ENCODE peak calls at places on chromosomes 7 and 10, in ten cellular contexts. C is suprapubic skin, X is RWPE2, M is cardiac fibroblast, L is WTC11, B is PC-9, P is stomach, U is fibroblast of lung, H is fibroblast of the aortic adventitia, Y is lung. D is an unnamed sample.

GRCh38 chr7:7639847-7640220 is 718 bp upstream of the UMAD1 start:
- DNase-seq in C (no peak), X (no peak), M (peak), L (no peak), B (no peak), P (no peak), U (peak), H (peak), Y (no peak), D (no peak)

GRCh38 chr10:62541811-62542210 is 167.6 kb downstream of the ZNF365 start:
- DNase-seq in C (no peak), X (no peak), M (no peak), L (no peak), B (no peak), P (no peak), U (no peak), H (no peak), Y (no peak), D (no peak)

GRCh38 chr10:113619401-113619800 is 44.4 kb downstream of the NRAP start:
- DNase-seq in C (no peak), X (no peak), M (no peak), L (no peak), B (no peak), P (no peak), U (no peak), H (no peak), Y (no peak), D (no peak)

GRCh38 chr10:23293145-23293724 is 51.4 kb downstream of the C10orf67 start:
- DNase-seq in C (no peak), X (no peak), M (peak), L (peak), B (no peak), P (no peak), U (peak), H (peak), Y (no peak), D (peak)

GRCh38 chr7:18936265-18936664 is 181.2 kb downstream of the TWIST1 start:
- DNase-seq in C (no peak), X (no peak), M (peak), L (no peak), B (no peak), P (no peak), U (no peak), H (peak), Y (no peak), D (no peak)

GRCh38 chr7:72924417-72924747 is 513 bp upstream of the POM121 start:
- DNase-seq in C (no peak), X (no peak), M (no peak), L (no peak), B (no peak), P (no peak), U (no peak), H (no peak), Y (no peak), D (no peak)

GRCh38 chr7:134332892-134333291 is 16.2 kb upstream of the SLC35B4 start:
- DNase-seq in C (no peak), X (no peak), M (no peak), L (no peak), B (no peak), P (no peak), U (no peak), H (no peak), Y (no peak), D (no peak)

GRCh38 chr10:124602646-124603365 is 141.2 kb downstream of the LHPP start:
- DNase-seq in C (no peak), X (no peak), M (no peak), L (no peak), B (no peak), P (no peak), U (no peak), H (no peak), Y (no peak), D (no peak)

GRCh38 chr10:57964371-57964770 is 303.3 kb downstream of the IPMK start:
- DNase-seq in C (no peak), X (no peak), M (peak), L (no peak), B (no peak), P (no peak), U (peak), H (no peak), Y (no peak), D (peak)

GRCh38 chr7:43501881-43502280 is 81.0 kb upstream of the STK17A start:
- DNase-seq in C (no peak), X (no peak), M (peak), L (no peak), B (no peak), P (no peak), U (peak), H (peak), Y (no peak), D (peak)

GRCh38 chr10:29703276-29703675 is 68.5 kb upstream of the SVIL start:
- DNase-seq in C (no peak), X (no peak), M (no peak), L (no peak), B (no peak), P (no peak), U (peak), H (no peak), Y (no peak), D (no peak)

GRCh38 chr10:103850572-103850895 is 4.8 kb downstream of the SH3PXD2A start:
- DNase-seq in C (peak), X (no peak), M (no peak), L (no peak), B (no peak), P (no peak), U (no peak), H (peak), Y (no peak), D (no peak)

GRCh38 chr7:96558530-96558929 is 151.1 kb downstream of the SEM1 start:
- DNase-seq in C (no peak), X (no peak), M (peak), L (no peak), B (no peak), P (no peak), U (no peak), H (no peak), Y (no peak), D (no peak)

GRCh38 chr7:96562966-96563365 is 146.7 kb downstream of the SEM1 start:
- DNase-seq in C (no peak), X (no peak), M (no peak), L (no peak), B (no peak), P (no peak), U (no peak), H (no peak), Y (no peak), D (no peak)

GRCh38 chr7:96563409-96563808 is 146.2 kb downstream of the SEM1 start:
- DNase-seq in C (no peak), X (no peak), M (no peak), L (no peak), B (no peak), P (no peak), U (no peak), H (no peak), Y (no peak), D (no peak)

DNA sequence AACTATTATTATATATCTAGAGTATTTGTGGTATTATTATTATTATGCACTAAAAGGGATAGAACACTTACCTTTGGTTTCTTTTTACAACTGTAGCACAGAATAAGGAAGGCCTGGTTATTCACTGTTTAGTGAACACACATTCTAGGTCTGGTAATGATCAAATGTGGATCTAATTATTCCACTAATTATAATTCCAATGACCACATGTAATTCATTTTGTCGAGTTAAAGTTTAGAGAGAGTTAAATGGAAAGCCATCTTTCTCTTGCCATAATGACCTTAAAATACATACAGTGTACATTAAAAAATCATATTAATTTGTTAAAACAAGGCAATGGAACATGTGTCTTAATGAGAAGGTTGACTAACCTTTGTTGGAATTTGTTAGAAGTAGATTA is 147.8 kb downstream of the SEM1 start:
- DNase-seq in C (no peak), X (no peak), M (no peak), L (no peak), B (no peak), P (no peak), U (no peak), H (no peak), Y (no peak), D (no peak)
- TF ChIP-seq CTCF in C (no peak), X (no peak), M (no peak), L (no peak), B (no peak), P (no peak), U (no peak), H (no peak), Y (no peak), D (no peak)

GRCh38 chr10:119176166-119176565 is 2.4 kb downstream of the PRDX3 start:
- DNase-seq in C (no peak), X (no peak), M (no peak), L (no peak), B (no peak), P (no peak), U (no peak), H (no peak), Y (no peak), D (no peak)

GRCh38 chr10:119174109-119174508 is 4.5 kb downstream of the PRDX3 start:
- DNase-seq in C (no peak), X (no peak), M (no peak), L (no peak), B (no peak), P (no peak), U (no peak), H (no peak), Y (no peak), D (no peak)

GRCh38 chr10:119177708-119178370 is 773 bp downstream of the PRDX3 start:
- DNase-seq in C (no peak), X (no peak), M (no peak), L (no peak), B (no peak), P (no peak), U (no peak), H (no peak), Y (no peak), D (no peak)

DNA sequence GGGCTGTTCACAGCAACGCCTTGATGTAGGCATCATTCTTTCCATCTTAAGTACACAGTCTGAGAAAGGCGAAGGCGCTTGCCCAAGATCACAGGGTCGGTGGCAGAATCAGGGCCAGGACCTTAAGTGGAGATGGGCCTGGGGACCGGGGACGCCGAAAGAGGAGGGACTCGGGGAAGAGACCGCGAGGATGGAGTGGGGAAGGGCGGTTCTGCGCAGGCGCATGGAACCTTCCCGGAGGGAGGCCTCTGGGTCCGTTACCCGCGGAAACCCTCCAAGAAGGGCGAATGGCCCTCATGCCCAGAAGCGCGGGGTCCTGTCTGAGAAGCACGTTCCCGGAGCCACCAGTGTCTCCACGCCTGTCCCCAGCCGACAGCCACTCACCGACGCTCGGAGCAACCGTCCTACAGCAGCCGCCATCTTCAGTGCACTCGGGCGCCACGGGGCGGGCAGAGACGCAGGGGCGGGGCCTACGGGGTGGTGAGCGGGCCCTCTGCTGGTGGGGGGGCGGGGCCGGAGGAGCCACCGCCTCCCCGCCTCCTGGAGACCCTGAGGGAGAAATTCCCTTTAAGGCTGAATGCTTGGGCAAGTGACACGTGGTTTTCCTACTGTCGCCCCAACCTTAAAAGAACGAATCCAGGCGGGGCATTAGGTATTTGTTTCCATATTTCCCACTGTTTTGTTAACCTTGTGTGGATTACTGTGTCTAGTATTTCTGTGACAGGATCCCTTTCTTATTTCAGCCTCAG is at the start of gene PRDX3:
- DNase-seq in C (peak), X (peak), M (peak), L (peak), B (peak), P (peak), U (peak), H (peak), Y (peak), D (peak)
- TF ChIP-seq CTCF in C (no peak), X (no peak), M (no peak), L (no peak), B (no peak), P (peak), U (no peak), H (no peak), Y (no peak), D (peak)

GRCh38 chr10:59672150-59672875 is 37.3 kb downstream of the SLC16A9 start:
- DNase-seq in C (no peak), X (no peak), M (no peak), L (no peak), B (no peak), P (no peak), U (no peak), H (no peak), Y (no peak), D (no peak)

GRCh38 chr10:59678884-59679301 is 30.8 kb downstream of the SLC16A9 start:
- DNase-seq in C (no peak), X (peak), M (peak), L (no peak), B (peak), P (peak), U (peak), H (peak), Y (no peak), D (no peak)

GRCh38 chr10:59677253-59677831 is 32.3 kb downstream of the SLC16A9 start:
- DNase-seq in C (no peak), X (no peak), M (no peak), L (no peak), B (no peak), P (no peak), U (no peak), H (no peak), Y (no peak), D (no peak)

GRCh38 chr10:59674211-59674836 is 35.3 kb downstream of the SLC16A9 start:
- DNase-seq in C (no peak), X (no peak), M (peak), L (no peak), B (no peak), P (no peak), U (peak), H (peak), Y (no peak), D (peak)

GRCh38 chr10:59675812-59676211 is 33.8 kb downstream of the SLC16A9 start:
- DNase-seq in C (no peak), X (no peak), M (peak), L (peak), B (no peak), P (peak), U (no peak), H (no peak), Y (no peak), D (no peak)
- TF ChIP-seq CTCF in C (no peak), X (no peak), M (peak), L (peak), B (peak), P (no peak), U (no peak), H (peak), Y (no peak), D (no peak)

DNA sequence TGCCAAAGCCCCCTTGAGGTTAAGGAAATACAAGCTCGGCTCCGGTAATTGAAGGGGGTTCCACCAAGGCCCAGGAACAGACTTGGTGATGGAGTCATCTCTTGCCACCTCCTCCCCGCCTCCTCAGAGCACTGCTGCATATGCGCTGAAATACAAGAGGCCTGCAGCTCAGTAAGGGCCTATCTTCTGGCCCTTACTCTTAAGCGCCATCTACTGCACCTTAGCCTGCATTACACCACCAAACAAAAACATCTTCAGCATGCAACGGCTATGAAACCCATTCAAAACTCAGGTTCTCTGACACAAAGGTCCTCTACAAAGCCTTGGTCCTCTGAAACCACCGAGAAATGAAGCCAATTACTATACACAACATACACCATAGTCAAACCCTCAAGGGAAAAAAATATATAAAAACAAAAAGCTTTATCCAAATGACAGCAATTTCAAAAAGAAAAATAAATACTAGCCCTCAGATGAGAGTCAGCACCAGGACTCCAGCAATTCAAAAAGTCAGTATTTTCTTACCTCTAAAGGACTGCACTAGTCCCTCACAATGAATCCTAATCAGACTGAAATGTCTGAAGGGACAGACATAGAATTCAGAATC is 176.8 kb upstream of the TBX20 start:
- DNase-seq in C (no peak), X (no peak), M (peak), L (peak), B (peak), P (no peak), U (no peak), H (peak), Y (no peak), D (no peak)
- TF ChIP-seq CTCF in C (no peak), X (no peak), M (peak), L (peak), B (peak), P (no peak), U (no peak), H (peak), Y (no peak), D (no peak)

GRCh38 chr10:27950165-27950564 is 48.7 kb downstream of the ODAD2 start:
- DNase-seq in C (no peak), X (no peak), M (no peak), L (no peak), B (no peak), P (no peak), U (no peak), H (no peak), Y (no peak), D (no peak)
- TF ChIP-seq CTCF in C (no peak), X (no peak), M (no peak), L (no peak), B (no peak), P (no peak), U (no peak), H (no peak), Y (no peak), D (no peak)

DNA sequence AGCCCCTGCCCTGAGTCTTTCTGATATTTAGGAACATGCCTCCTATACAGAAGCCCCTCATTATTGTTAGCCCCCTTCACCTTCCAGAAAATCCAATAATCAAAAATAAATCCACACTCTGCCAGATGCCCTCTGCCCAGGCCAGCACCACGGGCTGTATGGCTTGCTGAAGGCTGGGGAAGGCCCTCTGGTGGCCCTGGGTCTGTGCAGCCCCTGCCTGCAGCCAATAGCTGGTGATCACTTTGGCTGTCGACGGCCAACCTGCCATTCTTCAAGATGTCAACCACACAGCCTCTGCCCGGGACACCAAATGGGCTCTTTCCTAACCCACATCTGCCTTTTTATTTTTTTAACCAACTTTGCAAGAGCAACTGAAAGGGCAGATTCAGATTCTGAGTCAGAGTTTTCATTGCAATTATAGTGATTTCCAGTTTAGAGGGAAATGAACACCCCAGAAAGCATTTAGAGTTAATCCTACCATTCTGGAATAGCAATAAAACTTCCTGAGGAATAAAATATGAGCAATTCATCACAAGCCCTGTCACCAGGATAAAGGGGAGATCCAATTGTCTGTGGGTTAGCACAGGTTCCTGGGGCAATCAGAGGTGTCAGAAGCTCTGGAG is 211.4 kb downstream of the GRID1 start:
- DNase-seq in C (no peak), X (no peak), M (no peak), L (peak), B (no peak), P (no peak), U (no peak), H (no peak), Y (no peak), D (no peak)
- TF ChIP-seq CTCF in C (no peak), X (no peak), M (no peak), L (no peak), B (no peak), P (no peak), U (no peak), H (no peak), Y (no peak), D (no peak)

GRCh38 chr7:38905026-38905759 is 3.8 kb downstream of the VPS41 start:
- DNase-seq in C (no peak), X (no peak), M (no peak), L (no peak), B (no peak), P (no peak), U (peak), H (peak), Y (no peak), D (no peak)

GRCh38 chr7:38908759-38909335 is at the start of gene VPS41:
- DNase-seq in C (peak), X (peak), M (peak), L (peak), B (peak), P (peak), U (peak), H (peak), Y (peak), D (peak)

GRCh38 chr7:38907066-38907465 is 1.9 kb downstream of the VPS41 start:
- DNase-seq in C (no peak), X (no peak), M (no peak), L (no peak), B (no peak), P (no peak), U (no peak), H (no peak), Y (no peak), D (no peak)

GRCh38 chr7:38909870-38910269 is 879 bp upstream of the VPS41 start:
- DNase-seq in C (no peak), X (no peak), M (no peak), L (no peak), B (no peak), P (no peak), U (no peak), H (no peak), Y (no peak), D (no peak)
- TF ChIP-seq CTCF in C (no peak), X (no peak), M (no peak), L (no peak), B (no peak), P (no peak), U (no peak), H (no peak), Y (no peak), D (peak)

GRCh38 chr10:17736223-17736622 is 15.8 kb upstream of the TMEM236 start:
- DNase-seq in C (no peak), X (no peak), M (no peak), L (no peak), B (no peak), P (no peak), U (no peak), H (no peak), Y (no peak), D (no peak)
- TF ChIP-seq CTCF in C (no peak), X (no peak), M (no peak), L (no peak), B (no peak), P (no peak), U (no peak), H (no peak), Y (no peak), D (no peak)

GRCh38 chr10:26331376-26331775 is 106.8 kb upstream of the APBB1IP start:
- DNase-seq in C (no peak), X (no peak), M (no peak), L (no peak), B (no peak), P (no peak), U (no peak), H (peak), Y (no peak), D (no peak)

GRCh38 chr10:26336979-26337378 is 101.2 kb upstream of the APBB1IP start:
- DNase-seq in C (no peak), X (no peak), M (no peak), L (no peak), B (no peak), P (no peak), U (no peak), H (no peak), Y (no peak), D (no peak)

GRCh38 chr10:26335574-26336093 is 102.5 kb upstream of the APBB1IP start:
- DNase-seq in C (no peak), X (no peak), M (no peak), L (no peak), B (no peak), P (no peak), U (no peak), H (no peak), Y (no peak), D (no peak)

GRCh38 chr10:26334932-26335573 is 103.1 kb upstream of the APBB1IP start:
- DNase-seq in C (no peak), X (no peak), M (peak), L (peak), B (peak), P (peak), U (peak), H (peak), Y (peak), D (peak)

GRCh38 chr10:26334232-26334931 is 103.8 kb upstream of the APBB1IP start:
- DNase-seq in C (no peak), X (no peak), M (no peak), L (no peak), B (no peak), P (no peak), U (no peak), H (no peak), Y (no peak), D (no peak)
- TF ChIP-seq CTCF in C (no peak), X (no peak), M (no peak), L (no peak), B (no peak), P (no peak), U (no peak), H (no peak), Y (no peak), D (no peak)

D was measured in astrocyte of the cerebellum.